ENCODE peak calls at places on chromosomes 12 and 14, in seven cellular contexts. M is RWPE1, U is putamen, G is A172, N is endothelial cell, O is GM12865, X is adrenal gland. I is an unnamed sample.
A peak's percentile ranks its signal among the peaks of the same experiment; 100 is the strongest.

GRCh38 chr12:64461634-64462414 is 9.9 kb downstream of the TBK1 start:
- DNase-seq in M (peak; percentile 64), U (peak; percentile 65), G (peak; percentile 86), N (no peak), O (no peak), X (peak; percentile 39), I (peak; percentile 72)

GRCh38 chr12:20212658-20213387 is 155.5 kb upstream of the PDE3A start:
- DNase-seq in M (peak; percentile 73), U (peak; percentile 78), G (peak; percentile 93), N (peak; percentile 36), O (no peak), X (peak; percentile 84), I (peak; percentile 62)

GRCh38 chr14:39034481-39035296 is 68.3 kb downstream of the SEC23A start:
- DNase-seq in M (no peak), U (no peak), G (no peak), N (peak; percentile 28), O (no peak), X (no peak), I (no peak)

GRCh38 chr14:55019968-55020554 is 6.8 kb downstream of the WDHD1 start:
- DNase-seq in M (no peak), U (no peak), G (no peak), N (no peak), O (no peak), X (no peak), I (no peak)

GRCh38 chr12:325886-326285 is 63.2 kb downstream of the KDM5A start:
- DNase-seq in M (no peak), U (no peak), G (no peak), N (no peak), O (no peak), X (no peak), I (no peak)

GRCh38 chr12:49055978-49056754 is 4.4 kb downstream of the KMT2D start:
- DNase-seq in M (peak; percentile 43), U (peak; percentile 67), G (peak; percentile 37), N (peak; percentile 59), O (peak; percentile 86), X (peak; percentile 78), I (peak; percentile 45)

GRCh38 chr14:23066855-23067744 is 9.8 kb upstream of the CDH24 start:
- DNase-seq in M (no peak), U (no peak), G (no peak), N (no peak), O (no peak), X (no peak), I (no peak)

GRCh38 chr14:80381964-80382363 is 170.7 kb upstream of the DIO2 start:
- DNase-seq in M (no peak), U (no peak), G (no peak), N (no peak), O (no peak), X (no peak), I (no peak)

GRCh38 chr14:54364555-54365415 is 32.0 kb upstream of the CDKN3 start:
- DNase-seq in M (no peak), U (no peak), G (peak; percentile 61), N (peak; percentile 22), O (no peak), X (peak; percentile 52), I (no peak)

GRCh38 chr14:64502476-64503183 is 1.0 kb downstream of the ZBTB25 start:
- DNase-seq in M (no peak), U (no peak), G (no peak), N (no peak), O (peak; percentile 46), X (peak; percentile 35), I (no peak)

GRCh38 chr12:119857036-119857435 is 20.1 kb downstream of the CIT start:
- DNase-seq in M (no peak), U (no peak), G (no peak), N (no peak), O (no peak), X (no peak), I (no peak)

GRCh38 chr12:93924367-93924766 is 224.0 kb upstream of the PLXNC1 start:
- DNase-seq in M (no peak), U (no peak), G (no peak), N (no peak), O (no peak), X (no peak), I (no peak)

GRCh38 chr12:11717533-11717961 is 68.1 kb downstream of the ETV6 start:
- DNase-seq in M (no peak), U (no peak), G (no peak), N (no peak), O (peak; percentile 66), X (no peak), I (peak; percentile 41)